ENCODE peak calls at places on chromosomes 11 and 22, in nine cellular contexts. One of them, this sample, is unnamed.

GRCh38 chr11:14413307-14414072 is 54.5 kb upstream of the RRAS2 start:
- DNase-seq in transverse colon: no peak
- DNase-seq in AG04450: no peak
- DNase-seq in HepG2: no peak
- DNase-seq in AG04449: no peak
- DNase-seq in thoracic aorta: no peak
- DNase-seq in fibroblast of mammary gland: peak; percentile 87
- DNase-seq in IMR-90: peak; percentile 58
- DNase-seq in A549: no peak
- DNase-seq in this sample: no peak

GRCh38 chr22:17337639-17338038 is 31.6 kb upstream of the CECR2 start:
- DNase-seq in HepG2: no peak
- DNase-seq in thoracic aorta: no peak
- DNase-seq in IMR-90: no peak
- DNase-seq in A549: no peak
- DNase-seq in AG04449: no peak
- DNase-seq in AG04450: no peak
- DNase-seq in fibroblast of mammary gland: no peak
- DNase-seq in transverse colon: no peak
- DNase-seq in this sample: no peak

GRCh38 chr22:47629273-47629711 is 866.8 kb downstream of the TBC1D22A start:
- DNase-seq in IMR-90: no peak
- DNase-seq in transverse colon: no peak
- DNase-seq in AG04450: no peak
- DNase-seq in A549: no peak
- DNase-seq in HepG2: no peak
- DNase-seq in fibroblast of mammary gland: no peak
- DNase-seq in thoracic aorta: no peak
- DNase-seq in AG04449: no peak
- DNase-seq in this sample: no peak

GRCh38 chr11:71251159-71251721 is 1.1 kb downstream of the SHANK2 start:
- DNase-seq in fibroblast of mammary gland: no peak
- DNase-seq in AG04449: no peak
- DNase-seq in thoracic aorta: no peak
- DNase-seq in A549: peak; percentile 40
- DNase-seq in IMR-90: no peak
- DNase-seq in transverse colon: peak; percentile 25
- DNase-seq in AG04450: no peak
- DNase-seq in HepG2: no peak
- DNase-seq in this sample: no peak

GRCh38 chr22:47168441-47168840 is 406.0 kb downstream of the TBC1D22A start:
- DNase-seq in AG04449: no peak
- DNase-seq in thoracic aorta: no peak
- DNase-seq in IMR-90: no peak
- DNase-seq in fibroblast of mammary gland: no peak
- DNase-seq in transverse colon: peak; percentile 4
- DNase-seq in HepG2: no peak
- DNase-seq in AG04450: no peak
- DNase-seq in A549: no peak
- DNase-seq in this sample: no peak

GRCh38 chr11:56048480-56048879 is 21.0 kb downstream of the OR5AS1 start:
- DNase-seq in HepG2: no peak
- DNase-seq in AG04449: no peak
- DNase-seq in thoracic aorta: no peak
- DNase-seq in AG04450: no peak
- DNase-seq in fibroblast of mammary gland: no peak
- DNase-seq in IMR-90: no peak
- DNase-seq in transverse colon: no peak
- DNase-seq in A549: no peak
- DNase-seq in this sample: no peak

GRCh38 chr11:134730096-134730495 is 318.1 kb upstream of the B3GAT1 start:
- DNase-seq in IMR-90: no peak
- DNase-seq in transverse colon: no peak
- DNase-seq in AG04449: no peak
- DNase-seq in fibroblast of mammary gland: no peak
- DNase-seq in AG04450: no peak
- DNase-seq in HepG2: no peak
- DNase-seq in thoracic aorta: no peak
- DNase-seq in A549: no peak
- DNase-seq in this sample: no peak

GRCh38 chr11:72234920-72235319 is 9.1 kb downstream of the PHOX2A start:
- DNase-seq in IMR-90: no peak
- DNase-seq in thoracic aorta: no peak
- DNase-seq in AG04450: no peak
- DNase-seq in AG04449: no peak
- DNase-seq in transverse colon: no peak
- DNase-seq in HepG2: no peak
- DNase-seq in fibroblast of mammary gland: no peak
- DNase-seq in A549: no peak
- DNase-seq in this sample: no peak

GRCh38 chr22:27879923-27880322 is 39.1 kb downstream of the PITPNB start:
- DNase-seq in AG04449: no peak
- DNase-seq in A549: peak; percentile 47
- DNase-seq in HepG2: peak; percentile 56
- DNase-seq in fibroblast of mammary gland: peak; percentile 55
- DNase-seq in AG04450: no peak
- DNase-seq in IMR-90: peak; percentile 54
- DNase-seq in thoracic aorta: no peak
- DNase-seq in transverse colon: no peak
- DNase-seq in this sample: no peak

GRCh38 chr11:134658481-134659080 is 246.5 kb upstream of the B3GAT1 start:
- DNase-seq in A549: no peak
- DNase-seq in HepG2: no peak
- DNase-seq in fibroblast of mammary gland: no peak
- DNase-seq in thoracic aorta: no peak
- DNase-seq in IMR-90: no peak
- DNase-seq in transverse colon: no peak
- DNase-seq in AG04450: no peak
- DNase-seq in AG04449: no peak
- DNase-seq in this sample: no peak

DNA sequence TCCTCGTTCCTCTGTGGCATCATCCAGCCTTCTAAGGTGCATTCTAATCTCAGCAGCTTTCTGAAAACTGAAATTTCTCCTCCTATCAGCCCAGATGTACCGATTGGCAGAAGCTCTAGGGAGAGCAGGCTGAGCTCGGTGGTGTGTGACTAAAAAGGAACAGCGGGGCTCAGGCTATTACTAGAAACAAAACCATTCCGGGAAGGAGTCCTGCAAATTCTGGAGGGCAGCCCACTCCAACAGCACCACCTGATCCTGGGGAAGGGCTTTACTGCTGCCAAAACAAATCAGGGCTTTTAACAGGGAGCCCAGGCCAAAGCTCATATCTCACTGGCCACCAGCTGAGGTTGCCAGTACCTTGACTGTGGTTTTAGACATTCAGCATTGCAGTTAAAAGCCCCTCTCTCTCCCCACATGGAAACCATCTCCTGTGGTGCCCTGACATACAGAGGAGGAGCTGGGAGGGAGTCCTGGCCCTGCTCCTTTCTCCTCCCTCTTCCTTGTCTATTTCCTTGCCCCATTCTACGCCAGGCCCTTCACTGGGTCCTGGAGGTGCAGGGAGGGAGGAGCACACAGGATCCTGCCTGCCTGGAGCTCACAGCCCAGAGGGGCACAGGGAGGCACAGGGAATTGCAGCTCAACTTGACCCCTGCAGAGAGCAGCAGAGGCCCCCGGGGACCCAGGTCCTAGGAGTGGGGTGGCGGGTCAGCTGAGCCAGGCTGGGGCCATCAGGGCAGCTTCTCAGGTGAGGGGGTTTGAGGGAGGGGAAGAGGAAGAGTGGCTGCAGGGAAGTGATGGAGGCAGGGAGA is 889 bp downstream of the PLAAT4 start:
- DNase-seq in A549: no peak
- DNase-seq in AG04450: no peak
- DNase-seq in IMR-90: peak; percentile 4
- DNase-seq in AG04449: no peak
- DNase-seq in fibroblast of mammary gland: peak; percentile 62
- DNase-seq in transverse colon: peak; percentile 44
- DNase-seq in thoracic aorta: peak; percentile 52
- DNase-seq in HepG2: no peak
- DNase-seq in this sample: no peak
- H3K4me3 ChIP-seq in A549: no peak overlapping the region
- H3K4me3 ChIP-seq in AG04450: peak overlapping the region; percentile 53
- H3K4me3 ChIP-seq in IMR-90: no peak overlapping the region
- H3K4me3 ChIP-seq in AG04449: peak overlapping the region; percentile 40
- H3K4me3 ChIP-seq in fibroblast of mammary gland: peak overlapping the region; percentile 33
- H3K4me3 ChIP-seq in transverse colon: peak overlapping the region; percentile 31
- H3K4me3 ChIP-seq in thoracic aorta: peak overlapping the region; percentile 74
- H3K4me3 ChIP-seq in HepG2: peak overlapping the region; percentile 47
- H3K4me3 ChIP-seq in this sample: peak overlapping the region; percentile 16

GRCh38 chr22:40273319-40273718 is 73.0 kb upstream of the ADSL start:
- DNase-seq in fibroblast of mammary gland: no peak
- DNase-seq in HepG2: no peak
- DNase-seq in AG04449: no peak
- DNase-seq in AG04450: no peak
- DNase-seq in IMR-90: no peak
- DNase-seq in A549: no peak
- DNase-seq in thoracic aorta: no peak
- DNase-seq in transverse colon: no peak
- DNase-seq in this sample: no peak

GRCh38 chr22:40279017-40279416 is 67.3 kb upstream of the ADSL start:
- DNase-seq in HepG2: no peak
- DNase-seq in AG04449: no peak
- DNase-seq in transverse colon: no peak
- DNase-seq in thoracic aorta: no peak
- DNase-seq in IMR-90: no peak
- DNase-seq in fibroblast of mammary gland: no peak
- DNase-seq in AG04450: no peak
- DNase-seq in A549: no peak
- DNase-seq in this sample: no peak

GRCh38 chr22:40281717-40282116 is 64.6 kb upstream of the ADSL start:
- DNase-seq in IMR-90: no peak
- DNase-seq in fibroblast of mammary gland: no peak
- DNase-seq in AG04450: no peak
- DNase-seq in A549: no peak
- DNase-seq in transverse colon: no peak
- DNase-seq in HepG2: no peak
- DNase-seq in AG04449: no peak
- DNase-seq in thoracic aorta: no peak
- DNase-seq in this sample: no peak

GRCh38 chr22:40271440-40271839 is 74.9 kb upstream of the ADSL start:
- DNase-seq in AG04449: no peak
- DNase-seq in A549: no peak
- DNase-seq in AG04450: no peak
- DNase-seq in transverse colon: no peak
- DNase-seq in thoracic aorta: no peak
- DNase-seq in IMR-90: no peak
- DNase-seq in fibroblast of mammary gland: no peak
- DNase-seq in HepG2: no peak
- DNase-seq in this sample: no peak

GRCh38 chr22:40276877-40277823 is 69.2 kb upstream of the ADSL start:
- DNase-seq in A549: no peak
- DNase-seq in HepG2: no peak
- DNase-seq in transverse colon: no peak
- DNase-seq in AG04449: no peak
- DNase-seq in AG04450: no peak
- DNase-seq in IMR-90: peak; percentile 51
- DNase-seq in thoracic aorta: no peak
- DNase-seq in fibroblast of mammary gland: peak; percentile 73
- DNase-seq in this sample: no peak
- TF ChIP-seq CTCF in A549: no peak
- TF ChIP-seq CTCF in HepG2: no peak
- TF ChIP-seq CTCF in transverse colon: no peak
- TF ChIP-seq CTCF in AG04449: no peak
- TF ChIP-seq CTCF in AG04450: no peak
- TF ChIP-seq CTCF in IMR-90: no peak
- TF ChIP-seq CTCF in thoracic aorta: no peak
- TF ChIP-seq CTCF in fibroblast of mammary gland: no peak
- TF ChIP-seq CTCF in this sample: no peak

GRCh38 chr11:78961938-78962701 is 387.5 kb upstream of the NARS2 start:
- DNase-seq in IMR-90: peak; percentile 48
- DNase-seq in AG04449: no peak
- DNase-seq in AG04450: peak; percentile 18
- DNase-seq in thoracic aorta: peak; percentile 8
- DNase-seq in HepG2: no peak
- DNase-seq in A549: no peak
- DNase-seq in transverse colon: no peak
- DNase-seq in fibroblast of mammary gland: peak; percentile 30
- DNase-seq in this sample: no peak

GRCh38 chr11:78957481-78958245 is 383.0 kb upstream of the NARS2 start:
- DNase-seq in AG04450: no peak
- DNase-seq in IMR-90: peak; percentile 63
- DNase-seq in fibroblast of mammary gland: peak; percentile 66
- DNase-seq in transverse colon: no peak
- DNase-seq in AG04449: no peak
- DNase-seq in A549: no peak
- DNase-seq in thoracic aorta: no peak
- DNase-seq in HepG2: no peak
- DNase-seq in this sample: no peak

GRCh38 chr11:78958444-78958843 is 383.8 kb upstream of the NARS2 start:
- DNase-seq in A549: no peak
- DNase-seq in transverse colon: no peak
- DNase-seq in fibroblast of mammary gland: no peak
- DNase-seq in AG04449: no peak
- DNase-seq in HepG2: no peak
- DNase-seq in IMR-90: no peak
- DNase-seq in thoracic aorta: no peak
- DNase-seq in AG04450: no peak
- DNase-seq in this sample: no peak

GRCh38 chr11:78961186-78961782 is 386.6 kb upstream of the NARS2 start:
- DNase-seq in fibroblast of mammary gland: peak; percentile 31
- DNase-seq in AG04450: no peak
- DNase-seq in A549: no peak
- DNase-seq in IMR-90: peak; percentile 46
- DNase-seq in transverse colon: peak; percentile 31
- DNase-seq in thoracic aorta: no peak
- DNase-seq in HepG2: no peak
- DNase-seq in AG04449: no peak
- DNase-seq in this sample: no peak
- H3K4me3 ChIP-seq in fibroblast of mammary gland: no peak overlapping the region
- H3K4me3 ChIP-seq in AG04450: peak overlapping the region; percentile 49
- H3K4me3 ChIP-seq in A549: no peak overlapping the region
- H3K4me3 ChIP-seq in IMR-90: no peak overlapping the region
- H3K4me3 ChIP-seq in transverse colon: no peak overlapping the region
- H3K4me3 ChIP-seq in thoracic aorta: no peak overlapping the region
- H3K4me3 ChIP-seq in HepG2: no peak overlapping the region
- H3K4me3 ChIP-seq in AG04449: no peak overlapping the region
- H3K4me3 ChIP-seq in this sample: peak overlapping the region; percentile 33

DNA sequence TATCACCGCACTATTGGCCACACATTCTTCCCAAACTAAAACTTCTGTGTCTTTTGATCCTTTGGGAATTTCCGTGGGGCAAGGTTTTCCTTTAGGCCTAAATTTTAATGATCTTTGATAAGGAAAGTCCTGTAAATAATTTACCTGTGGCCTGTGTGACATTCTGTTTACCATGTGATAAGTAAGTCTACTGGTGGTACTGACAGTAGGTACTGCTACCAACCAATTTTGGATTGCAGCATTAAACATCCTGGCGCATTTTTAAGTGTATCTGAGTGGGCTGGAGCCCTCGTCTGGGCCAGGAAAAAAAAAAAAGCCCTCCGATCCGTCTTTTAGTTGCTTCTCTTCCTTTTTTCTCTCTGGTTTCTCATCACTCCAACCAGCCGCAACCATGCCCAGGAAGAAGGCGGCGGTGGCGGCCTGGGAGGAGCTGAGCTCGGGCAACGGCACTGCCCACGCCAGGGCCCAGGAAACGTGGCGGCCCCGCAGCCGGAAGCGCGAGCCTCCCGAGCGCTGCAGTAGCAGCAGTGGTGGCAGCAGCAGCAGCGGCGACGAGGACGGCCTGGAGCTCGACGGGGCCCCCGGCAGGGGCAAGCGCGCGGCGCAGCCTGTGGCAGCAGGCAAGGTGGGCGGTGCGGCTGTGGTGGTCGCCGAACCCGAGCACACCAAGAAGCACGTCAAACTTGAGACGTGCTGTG is 33.6 kb downstream of the ASRGL1 start:
- DNase-seq in IMR-90: no peak
- DNase-seq in fibroblast of mammary gland: no peak
- DNase-seq in HepG2: no peak
- DNase-seq in AG04449: no peak
- DNase-seq in A549: no peak
- DNase-seq in thoracic aorta: no peak
- DNase-seq in AG04450: no peak
- DNase-seq in transverse colon: peak; percentile 64
- DNase-seq in this sample: no peak
- TF ChIP-seq CTCF in IMR-90: no peak
- TF ChIP-seq CTCF in fibroblast of mammary gland: no peak
- TF ChIP-seq CTCF in HepG2: no peak
- TF ChIP-seq CTCF in AG04449: no peak
- TF ChIP-seq CTCF in A549: no peak
- TF ChIP-seq CTCF in thoracic aorta: no peak
- TF ChIP-seq CTCF in AG04450: no peak
- TF ChIP-seq CTCF in transverse colon: no peak
- TF ChIP-seq CTCF in this sample: no peak

This sample was measured in HFF-Myc.